ENCODE peak calls at places on chromosomes 6 and 20, in seven cellular contexts. L is ovary, Y is transverse colon, O is heart left ventricle, P is HCT116, R is tibial nerve, U is body of pancreas. W is an unnamed sample.
A peak's percentile ranks its signal among the peaks of the same experiment; 100 is the strongest.

GRCh38 chr20:32594204-32594603 is 9.1 kb upstream of the NOL4L start:
- DNase-seq in L (no peak), Y (no peak), O (no peak), P (no peak), R (no peak), U (no peak), W (no peak)

GRCh38 chr6:76866091-76866490 is 597.2 kb downstream of the HTR1B start:
- DNase-seq in L (no peak), Y (no peak), O (no peak), P (no peak), R (no peak), U (no peak), W (no peak)

GRCh38 chr6:5012531-5012930 is 8.7 kb upstream of the RPP40 start:
- DNase-seq in L (no peak), Y (no peak), O (no peak), P (no peak), R (no peak), U (no peak), W (peak; percentile 40)

GRCh38 chr20:14288341-14289330 is 48.8 kb downstream of the FLRT3 start:
- DNase-seq in L (no peak), Y (no peak), O (no peak), P (peak; percentile 72), R (no peak), U (no peak), W (no peak)

GRCh38 chr6:83198486-83199172 is 5.5 kb downstream of the RWDD2A start:
- DNase-seq in L (no peak), Y (no peak), O (no peak), P (no peak), R (no peak), U (no peak), W (no peak)

GRCh38 chr6:57216235-57217101 is 5.6 kb downstream of the RAB23 start:
- DNase-seq in L (no peak), Y (peak; percentile 53), O (peak; percentile 23), P (no peak), R (no peak), U (no peak), W (peak; percentile 34)

GRCh38 chr20:47287609-47288144 is 68.8 kb downstream of the ZMYND8 start:
- DNase-seq in L (no peak), Y (no peak), O (no peak), P (no peak), R (no peak), U (no peak), W (no peak)

GRCh38 chr6:153831350-153832078 is 207.5 kb upstream of the OPRM1 start:
- DNase-seq in L (no peak), Y (no peak), O (no peak), P (no peak), R (no peak), U (no peak), W (no peak)

GRCh38 chr20:2659547-2659946 is 4.5 kb downstream of the IDH3B start:
- DNase-seq in L (no peak), Y (no peak), O (no peak), P (no peak), R (no peak), U (no peak), W (no peak)

GRCh38 chr20:2658414-2659354 is 5.3 kb downstream of the IDH3B start:
- DNase-seq in L (no peak), Y (no peak), O (no peak), P (no peak), R (no peak), U (no peak), W (no peak)

GRCh38 chr20:2656471-2657117 is 4.2 kb downstream of the NOP56 start:
- DNase-seq in L (no peak), Y (no peak), O (no peak), P (no peak), R (no peak), U (no peak), W (no peak)

GRCh38 chr20:2657241-2657640 is 4.8 kb downstream of the NOP56 start:
- DNase-seq in L (no peak), Y (no peak), O (no peak), P (no peak), R (no peak), U (no peak), W (no peak)

DNA sequence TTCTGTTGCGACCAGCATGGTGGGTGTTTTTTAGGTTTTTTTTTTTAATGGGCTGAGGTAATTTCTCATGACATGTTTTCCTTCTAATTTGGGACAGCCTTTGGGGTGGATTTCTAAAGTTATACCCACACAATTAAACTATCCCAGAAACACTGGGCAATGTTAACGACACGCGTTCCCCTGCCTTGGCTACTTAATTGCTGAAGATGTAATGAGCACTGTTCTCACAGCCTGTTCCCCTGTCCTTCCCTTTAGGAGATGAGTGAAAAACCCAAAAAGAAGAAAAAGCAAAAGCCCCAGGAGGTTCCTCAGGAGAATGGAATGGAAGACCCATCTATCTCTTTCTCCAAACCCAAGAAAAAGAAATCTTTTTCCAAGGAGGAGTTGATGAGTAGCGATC is 5.2 kb downstream of the NOP56 start:
- DNase-seq in L (no peak), Y (no peak), O (no peak), P (no peak), R (no peak), U (no peak), W (no peak)
- H3K9me3 ChIP-seq in L (no peaks in the 10 kb centered on the region), Y (no peaks in the 10 kb centered on the region), O (no peaks in the 10 kb centered on the region), P (no peaks in the 10 kb centered on the region), R (no peaks in the 10 kb centered on the region), U (no peaks in the 10 kb centered on the region), W (no peaks in the 10 kb centered on the region)

DNA sequence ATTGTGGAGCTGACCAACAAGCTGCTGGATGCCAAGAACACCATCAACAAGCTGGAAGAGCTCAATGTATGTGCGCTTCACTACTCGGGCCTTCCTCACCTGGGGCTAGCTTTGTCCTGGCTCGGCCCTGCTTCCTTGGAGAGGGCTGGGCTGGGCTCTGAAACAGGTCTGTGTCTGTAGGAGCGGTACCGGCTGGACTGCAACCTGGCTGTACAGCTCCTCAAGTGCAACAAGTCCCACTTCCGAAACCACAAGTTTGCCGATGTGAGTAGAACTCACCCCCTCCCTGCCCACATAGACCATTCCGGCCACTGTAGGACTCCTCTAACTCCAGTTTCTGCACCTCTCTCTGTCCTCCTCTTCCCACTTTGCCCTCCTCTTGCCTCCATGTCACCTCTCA is 6.7 kb downstream of the LRRC73 start:
- DNase-seq in L (no peak), Y (no peak), O (no peak), P (no peak), R (no peak), U (no peak), W (no peak)
- H3K36me3 ChIP-seq in L (no peaks in the 10 kb centered on the region), Y (peaks cover 8% of the 10 kb centered on the region), O (peaks cover 10% of the 10 kb centered on the region), P (peaks cover 11% of the 10 kb centered on the region), R (peaks cover 5% of the 10 kb centered on the region), U (peaks cover 34% of the 10 kb centered on the region), W (no peaks in the 10 kb centered on the region)

DNA sequence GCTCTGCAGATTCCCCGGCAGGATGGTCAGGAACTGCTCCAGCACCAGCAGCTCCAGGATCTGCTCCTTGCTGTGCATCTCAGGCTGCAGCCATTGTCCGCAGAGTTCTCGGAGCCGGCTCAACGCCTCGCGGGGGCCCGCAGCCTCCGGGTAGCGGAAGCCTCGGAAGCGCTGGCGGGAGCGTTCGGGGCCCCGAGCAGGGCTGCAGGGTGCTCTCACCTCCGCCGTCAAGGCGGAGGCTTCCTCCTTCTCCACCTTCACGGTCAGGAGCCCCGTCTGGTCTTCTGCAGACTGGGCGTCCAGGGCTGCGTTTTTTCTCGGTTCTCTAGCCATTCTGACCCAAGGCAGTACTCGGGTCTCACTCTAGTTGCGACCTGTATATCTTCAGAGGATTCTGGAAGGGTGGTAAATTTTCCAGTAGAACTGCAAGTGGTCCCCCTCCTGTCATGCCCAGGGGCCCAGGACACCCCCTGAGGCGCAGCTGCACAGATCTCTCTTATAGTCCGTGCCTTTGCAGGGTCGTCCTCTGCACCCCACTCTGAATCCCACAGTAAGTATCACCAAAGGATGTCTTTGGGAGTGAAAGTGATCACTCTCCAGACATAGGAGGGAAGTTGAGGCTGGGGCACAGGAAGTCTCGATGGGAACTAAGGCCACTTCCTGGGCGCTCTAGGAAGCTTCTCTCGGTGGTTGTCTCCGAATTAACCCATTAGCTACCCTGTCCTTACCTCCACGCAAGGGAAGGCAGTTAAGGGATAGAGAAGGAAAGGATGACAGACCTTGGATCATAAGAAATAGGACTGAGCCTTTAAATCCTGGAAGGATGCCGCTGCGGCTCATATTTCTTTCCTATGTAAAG is at the start of gene ZKSCAN4:
- DNase-seq in L (peak; percentile 76), Y (peak; percentile 87), O (peak; percentile 80), P (peak; percentile 90), R (peak; percentile 25), U (peak; percentile 84), W (peak; percentile 84)
- TF ChIP-seq POLR2A in L (no peak), Y (no peak), O (no peak), P (peak; percentile 17), R (no peak), U (no peak), W (no peak)

DNA sequence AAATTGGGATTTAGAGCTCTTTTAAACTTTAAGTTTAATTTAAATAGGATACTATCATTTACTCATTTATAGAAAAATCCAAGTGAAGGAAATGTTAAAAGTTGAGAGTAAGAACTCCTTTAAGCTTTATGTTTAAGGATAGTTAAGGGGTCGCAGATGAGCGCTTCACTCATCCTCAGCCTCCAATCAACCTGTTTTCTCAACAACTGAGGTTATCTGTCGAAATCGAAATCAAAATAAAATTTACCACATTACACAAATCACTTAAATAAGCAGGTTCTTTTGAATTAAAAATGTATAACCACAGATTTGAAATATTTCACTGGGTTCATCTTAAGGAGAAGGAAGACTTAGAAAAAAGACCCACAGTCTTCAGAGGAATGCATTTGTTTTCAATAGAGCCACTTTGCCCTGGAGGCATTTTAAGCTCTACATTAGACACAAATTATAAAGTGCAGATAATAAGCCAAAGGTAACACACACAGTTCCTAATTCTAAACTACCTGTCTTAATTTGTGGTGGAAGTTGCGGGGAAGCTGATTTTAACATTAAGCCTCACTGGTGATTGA is 5.5 kb downstream of the PAX1 start:
- DNase-seq in L (no peak), Y (no peak), O (no peak), P (no peak), R (no peak), U (no peak), W (no peak)
- H3K9me3 ChIP-seq in L (no peaks in the 10 kb centered on the region), Y (no peaks in the 10 kb centered on the region), O (no peaks in the 10 kb centered on the region), P (no peaks in the 10 kb centered on the region), R (no peaks in the 10 kb centered on the region), U (no peaks in the 10 kb centered on the region), W (no peaks in the 10 kb centered on the region)

DNA sequence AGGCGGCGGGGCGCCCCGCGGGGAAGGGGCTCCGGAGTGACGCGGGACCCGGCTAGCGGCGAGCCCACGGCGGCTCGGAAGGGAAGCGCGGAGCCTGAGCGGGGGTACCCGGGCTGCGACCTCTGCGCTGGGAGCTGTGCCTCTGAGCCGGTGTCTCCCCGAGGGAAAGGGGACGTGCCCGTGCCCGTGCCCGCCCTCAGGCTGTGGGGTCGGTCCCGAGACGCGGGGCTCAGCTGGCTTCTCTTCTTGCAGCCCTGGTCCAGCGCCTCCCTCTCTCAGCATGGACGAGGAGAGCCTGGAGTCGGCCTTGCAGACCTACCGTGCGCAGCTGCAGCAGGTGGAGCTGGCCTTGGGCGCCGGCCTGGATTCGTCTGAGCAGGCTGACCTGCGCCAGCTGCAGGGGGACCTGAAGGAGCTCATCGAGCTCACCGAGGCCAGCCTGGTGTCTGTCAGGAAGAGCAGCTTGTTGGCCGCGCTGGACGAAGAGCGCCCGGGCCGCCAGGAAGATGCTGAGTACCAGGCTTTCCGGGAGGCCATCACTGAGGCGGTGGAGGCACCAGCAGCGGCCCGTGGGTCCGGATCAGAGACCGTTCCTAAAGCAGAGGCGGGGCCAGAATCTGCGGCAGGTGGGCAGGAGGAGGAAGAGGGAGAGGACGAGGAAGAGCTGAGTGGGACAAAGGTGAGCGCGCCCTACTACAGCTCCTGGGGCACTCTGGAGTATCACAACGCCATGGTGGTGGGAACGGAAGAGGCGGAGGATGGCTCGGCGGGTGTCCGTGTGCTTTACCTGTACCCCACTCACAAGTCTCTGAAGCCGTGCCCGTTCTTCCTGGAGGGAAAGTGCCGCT is 686 bp downstream of the ZGPAT start:
- DNase-seq in L (peak; percentile 14), Y (no peak), O (peak; percentile 12), P (no peak), R (no peak), U (peak; percentile 30), W (peak; percentile 23)
- H3K36me3 ChIP-seq in L (peaks cover 2% of the 10 kb centered on the region), Y (no peaks in the 10 kb centered on the region), O (peaks cover 15% of the 10 kb centered on the region), P (peaks cover 15% of the 10 kb centered on the region), R (peaks cover 5% of the 10 kb centered on the region), U (peaks cover 10% of the 10 kb centered on the region), W (no peaks in the 10 kb centered on the region)

W was measured in adrenal gland.